ENCODE peak calls at places on chromosomes 6 and 20, in nine cellular contexts. B, J, A, C, Q, V, X, P and G are unnamed samples.

GRCh38 chr6:155120034-155120433 is 124.9 kb downstream of the TIAM2 start:
- DNase-seq in B (no peak), J (no peak), A (no peak), C (peak), Q (peak), V (peak), X (no peak), P (no peak), G (no peak)

GRCh38 chr6:8192067-8192466 is 89.7 kb upstream of the EEF1E1 start:
- DNase-seq in B (no peak), J (no peak), A (no peak), C (no peak), Q (no peak), V (no peak), X (no peak), P (no peak), G (no peak)

GRCh38 chr20:39943336-39943735 is 745.7 kb downstream of the MAFB start:
- DNase-seq in B (no peak), J (no peak), A (no peak), C (no peak), Q (peak), V (peak), X (no peak), P (no peak), G (no peak)

GRCh38 chr6:144185133-144185836 is 35.0 kb downstream of the STX11 start:
- DNase-seq in B (no peak), J (no peak), A (peak), C (no peak), Q (no peak), V (peak), X (no peak), P (peak), G (no peak)

GRCh38 chr20:13251556-13251955 is 30.5 kb downstream of the ISM1 start:
- DNase-seq in B (no peak), J (no peak), A (no peak), C (no peak), Q (no peak), V (no peak), X (no peak), P (no peak), G (no peak)

GRCh38 chr6:105107207-105107606 is 72.6 kb downstream of the POPDC3 start:
- DNase-seq in B (no peak), J (no peak), A (no peak), C (no peak), Q (no peak), V (no peak), X (no peak), P (no peak), G (no peak)

GRCh38 chr6:43859213-43859612 is 89.2 kb downstream of the VEGFA start:
- DNase-seq in B (no peak), J (no peak), A (no peak), C (no peak), Q (no peak), V (no peak), X (no peak), P (no peak), G (no peak)

GRCh38 chr6:163415620-163416379 is 1.3 kb downstream of the QKI start:
- DNase-seq in B (peak), J (no peak), A (peak), C (no peak), Q (peak), V (peak), X (peak), P (peak), G (peak)

GRCh38 chr6:149334682-149335160 is 17.2 kb downstream of the TAB2 start:
- DNase-seq in B (no peak), J (no peak), A (peak), C (no peak), Q (peak), V (peak), X (peak), P (peak), G (peak)

GRCh38 chr6:3022765-3023662 is 23.3 kb downstream of the NQO2 start:
- DNase-seq in B (no peak), J (no peak), A (peak), C (no peak), Q (peak), V (no peak), X (no peak), P (no peak), G (no peak)

GRCh38 chr6:31075528-31075927 is 36.8 kb downstream of the C6orf15 start:
- DNase-seq in B (no peak), J (no peak), A (peak), C (no peak), Q (peak), V (peak), X (no peak), P (peak), G (no peak)

DNA sequence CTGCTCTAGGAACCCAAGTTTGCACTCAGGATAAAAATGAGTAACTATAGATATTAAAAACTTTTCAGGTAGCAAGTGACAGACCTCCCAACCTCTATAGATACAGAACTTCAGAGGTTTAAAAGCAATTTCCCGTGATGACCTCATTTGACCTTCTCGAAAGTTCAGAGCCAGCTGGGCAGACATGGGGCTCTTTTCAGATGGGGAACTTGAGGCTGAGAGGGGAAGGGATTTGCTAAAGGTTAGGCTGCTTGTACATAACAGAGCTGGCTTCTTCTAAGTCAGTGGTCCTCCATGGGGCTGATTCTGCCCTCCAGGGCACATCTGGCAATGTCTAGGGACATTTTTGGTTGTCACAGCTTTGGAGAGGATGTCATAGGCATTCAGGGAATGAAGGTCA is 58.8 kb upstream of the ZNF831 start:
- DNase-seq in B (no peak), J (no peak), A (no peak), C (no peak), Q (no peak), V (no peak), X (no peak), P (no peak), G (no peak)
- H2AFZ ChIP-seq in B (no peak), J (no peak), A (no peak), C (no peak), Q (no peak), V (no peak), X (no peak), P (no peak), G (no peak)

GRCh38 chr6:23499549-23499948 is 626.5 kb upstream of the NRSN1 start:
- DNase-seq in B (no peak), J (no peak), A (no peak), C (no peak), Q (no peak), V (no peak), X (no peak), P (no peak), G (no peak)

GRCh38 chr6:23498013-23498412 is 628.0 kb upstream of the NRSN1 start:
- DNase-seq in B (no peak), J (no peak), A (no peak), C (no peak), Q (no peak), V (peak), X (no peak), P (no peak), G (peak)

GRCh38 chr6:23494367-23494766 is 631.6 kb upstream of the NRSN1 start:
- DNase-seq in B (no peak), J (no peak), A (no peak), C (no peak), Q (no peak), V (no peak), X (no peak), P (no peak), G (no peak)
- H3K27ac ChIP-seq in B (no peak), J (no peak), A (no peak), C (no peak), Q (no peak), V (no peak), X (no peak), P (no peak), G (no peak)

GRCh38 chr6:25005010-25005409 is 69.2 kb upstream of the RIPOR2 start:
- DNase-seq in B (no peak), J (no peak), A (no peak), C (no peak), Q (no peak), V (no peak), X (no peak), P (no peak), G (no peak)

GRCh38 chr6:25006565-25007001 is 70.8 kb upstream of the RIPOR2 start:
- DNase-seq in B (no peak), J (no peak), A (peak), C (no peak), Q (peak), V (peak), X (peak), P (peak), G (peak)

GRCh38 chr6:25002326-25003066 is 66.7 kb upstream of the RIPOR2 start:
- DNase-seq in B (no peak), J (no peak), A (no peak), C (no peak), Q (no peak), V (no peak), X (peak), P (peak), G (no peak)

GRCh38 chr6:25006075-25006474 is 70.3 kb upstream of the RIPOR2 start:
- DNase-seq in B (no peak), J (no peak), A (no peak), C (no peak), Q (no peak), V (no peak), X (no peak), P (no peak), G (no peak)

GRCh38 chr6:25004357-25004756 is 68.6 kb upstream of the RIPOR2 start:
- DNase-seq in B (no peak), J (no peak), A (no peak), C (no peak), Q (no peak), V (no peak), X (no peak), P (no peak), G (no peak)
- H2AFZ ChIP-seq in B (no peak), J (no peak), A (no peak), C (no peak), Q (peak), V (no peak), X (no peak), P (no peak), G (no peak)

GRCh38 chr20:61520761-61521460 is 268.9 kb downstream of the CDH4 start:
- DNase-seq in B (no peak), J (no peak), A (peak), C (no peak), Q (no peak), V (peak), X (no peak), P (no peak), G (no peak)

GRCh38 chr20:61520076-61520639 is 268.1 kb downstream of the CDH4 start:
- DNase-seq in B (no peak), J (no peak), A (no peak), C (no peak), Q (no peak), V (no peak), X (no peak), P (no peak), G (no peak)

GRCh38 chr20:61522498-61523090 is 270.5 kb downstream of the CDH4 start:
- DNase-seq in B (no peak), J (no peak), A (no peak), C (no peak), Q (no peak), V (no peak), X (no peak), P (no peak), G (no peak)

GRCh38 chr20:61523145-61523544 is 271.1 kb downstream of the CDH4 start:
- DNase-seq in B (no peak), J (no peak), A (no peak), C (no peak), Q (no peak), V (no peak), X (no peak), P (no peak), G (no peak)

GRCh38 chr20:61521680-61522420 is 269.8 kb downstream of the CDH4 start:
- DNase-seq in B (no peak), J (no peak), A (no peak), C (no peak), Q (no peak), V (peak), X (no peak), P (no peak), G (no peak)
- H3K27ac ChIP-seq in B (no peak), J (no peak), A (no peak), C (no peak), Q (no peak), V (no peak), X (no peak), P (no peak), G (no peak)

GRCh38 chr6:128417698-128418097 is 102.7 kb downstream of the PTPRK start:
- DNase-seq in B (no peak), J (no peak), A (no peak), C (no peak), Q (no peak), V (peak), X (no peak), P (no peak), G (no peak)

GRCh38 chr6:128421788-128422187 is 98.6 kb downstream of the PTPRK start:
- DNase-seq in B (no peak), J (no peak), A (no peak), C (no peak), Q (peak), V (no peak), X (no peak), P (no peak), G (no peak)

GRCh38 chr6:128425855-128426254 is 94.5 kb downstream of the PTPRK start:
- DNase-seq in B (no peak), J (no peak), A (no peak), C (no peak), Q (no peak), V (no peak), X (no peak), P (no peak), G (no peak)

GRCh38 chr6:128422871-128423270 is 97.5 kb downstream of the PTPRK start:
- DNase-seq in B (no peak), J (no peak), A (no peak), C (no peak), Q (no peak), V (no peak), X (no peak), P (no peak), G (no peak)

DNA sequence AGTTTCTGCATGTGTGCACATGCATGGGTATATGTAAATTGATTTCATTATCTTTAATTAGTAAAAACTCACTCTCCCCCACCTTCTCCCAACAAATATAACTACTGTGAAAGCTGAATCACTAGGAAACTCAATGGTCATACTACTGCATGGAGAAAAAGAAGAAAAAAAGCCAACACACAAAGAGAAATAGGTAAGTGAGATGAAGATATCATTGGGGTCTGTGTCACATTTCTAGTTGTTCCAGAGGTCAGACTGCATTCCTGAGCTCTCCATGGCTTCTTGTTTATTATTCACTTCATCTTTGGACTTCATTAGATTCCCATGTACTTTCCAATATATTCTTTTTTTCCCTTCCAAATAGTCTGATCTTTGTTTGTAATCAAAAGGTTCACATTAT is 98.2 kb downstream of the PTPRK start:
- DNase-seq in B (no peak), J (no peak), A (no peak), C (no peak), Q (no peak), V (no peak), X (no peak), P (no peak), G (no peak)
- H2AFZ ChIP-seq in B (no peak), J (no peak), A (no peak), C (no peak), Q (no peak), V (no peak), X (no peak), P (no peak), G (no peak)